ENCODE peak calls at places on chromosomes 5 and 9, in four cellular contexts. K is heart left ventricle, E is astrocyte of the spinal cord, A is foreskin fibroblast. F is an unnamed sample.

GRCh38 chr5:118577621-118578020 is 410.7 kb downstream of the DTWD2 start:
- DNase-seq in K (no peak), E (no peak), A (no peak), F (no peak)

GRCh38 chr9:504921-505821 is 290.5 kb downstream of the DOCK8 start:
- DNase-seq in E (no peak), A (peak; percentile 1), K (peak; percentile 68), F (no peak)

GRCh38 chr5:501040-501832 is 23.0 kb downstream of the SLC9A3 start:
- DNase-seq in K (no peak), E (no peak), A (no peak), F (no peak)

GRCh38 chr5:130624805-130625204 is 540.3 kb downstream of the HINT1 start:
- DNase-seq in E (no peak), K (no peak), A (no peak), F (no peak)

GRCh38 chr5:62538017-62538942 is 40.3 kb upstream of the LRRC70 start:
- DNase-seq in K (no peak), A (peak; percentile 53), E (peak; percentile 64), F (peak; percentile 47)

GRCh38 chr9:31799953-31800609 is 584.4 kb upstream of the ACO1 start:
- DNase-seq in A (peak; percentile 2), E (peak; percentile 52), K (no peak), F (no peak)

GRCh38 chr5:72125931-72126620 is 18.8 kb downstream of the MAP1B start:
- DNase-seq in A (no peak), E (no peak), K (no peak), F (no peak)

GRCh38 chr9:36566813-36567217 is 5.9 kb upstream of the MELK start:
- DNase-seq in A (peak; percentile 49), E (peak; percentile 44), K (no peak), F (no peak)

GRCh38 chr5:56513141-56513540 is 280.0 kb upstream of the ANKRD55 start:
- DNase-seq in A (no peak), K (no peak), E (no peak), F (no peak)

GRCh38 chr9:69516353-69517322 is 155.5 kb downstream of the APBA1 start:
- DNase-seq in K (no peak), A (no peak), E (no peak), F (no peak)

GRCh38 chr9:108035485-108035884 is 545.9 kb upstream of the KLF4 start:
- DNase-seq in A (peak; percentile 26), E (no peak), K (no peak), F (no peak)

GRCh38 chr9:129237195-129237611 is 59.1 kb upstream of the IER5L start:
- DNase-seq in A (peak; percentile 51), E (peak; percentile 50), K (peak; percentile 33), F (no peak)

GRCh38 chr9:88076286-88077070 is 61.8 kb downstream of the SPATA31C2 start:
- DNase-seq in K (peak; percentile 86), A (peak; percentile 48), E (peak; percentile 92), F (peak; percentile 16)
- TF ChIP-seq CTCF in K (peak; percentile 34), A (no peak), E (no peak), F (peak; percentile 8)

DNA sequence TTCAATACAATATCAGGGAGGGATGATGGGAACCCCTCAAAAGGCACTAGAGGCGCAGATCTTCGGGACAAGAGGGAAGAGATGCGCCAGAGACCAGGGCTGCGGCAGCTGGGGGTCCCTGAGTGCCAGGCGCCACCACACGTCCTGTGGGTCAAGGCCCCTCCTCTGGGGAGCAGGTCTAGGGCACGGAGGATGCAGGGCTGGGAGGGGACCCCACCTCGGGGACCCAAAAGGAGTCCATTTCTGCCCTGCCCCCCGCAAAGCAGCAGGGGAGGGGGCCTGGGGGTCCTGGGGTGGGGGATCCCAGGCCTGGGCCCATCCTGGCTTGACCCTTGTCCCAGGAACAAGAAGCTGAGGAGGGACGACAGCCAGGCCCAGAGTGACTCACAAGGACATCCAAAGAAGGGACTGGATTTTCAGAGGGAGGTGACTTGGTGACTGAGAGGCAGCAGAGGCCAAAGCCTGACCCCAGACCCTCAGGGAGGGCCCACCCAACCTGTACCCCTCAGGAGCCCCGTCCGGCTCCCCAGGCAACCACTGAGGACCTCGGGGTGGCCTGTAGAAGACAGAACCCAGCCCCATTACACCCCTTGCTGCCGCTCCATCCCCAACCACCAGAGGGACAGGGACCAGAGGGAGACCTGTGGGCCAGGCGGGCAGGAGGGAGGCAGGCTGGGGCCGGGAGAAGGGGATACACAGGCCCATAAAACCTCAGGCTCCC is 54.2 kb downstream of the LRSAM1 start:
- DNase-seq in K (peak; percentile 61), E (no peak), A (no peak), F (no peak)
- TF ChIP-seq CTCF in K (peak; percentile 48), E (peak; percentile 71), A (peak; percentile 55), F (peak; percentile 67)

GRCh38 chr9:96654450-96655197 is 493 bp downstream of the PRXL2C start:
- DNase-seq in E (peak; percentile 89), K (peak; percentile 92), A (peak; percentile 71), F (peak; percentile 42)

GRCh38 chr9:96649620-96650323 is 5.3 kb downstream of the PRXL2C start:
- DNase-seq in A (no peak), K (no peak), E (no peak), F (no peak)

GRCh38 chr9:96646081-96646991 is 8.8 kb downstream of the PRXL2C start:
- DNase-seq in A (peak; percentile 86), K (no peak), E (peak; percentile 13), F (no peak)

GRCh38 chr9:96655198-96655851 is at the start of gene PRXL2C:
- DNase-seq in A (peak; percentile 59), K (peak; percentile 92), E (peak; percentile 67), F (no peak)

GRCh38 chr9:96651626-96652025 is 3.5 kb downstream of the PRXL2C start:
- DNase-seq in A (no peak), K (no peak), E (peak; percentile 36), F (no peak)
- TF ChIP-seq CTCF in A (peak; percentile 41), K (peak; percentile 37), E (peak; percentile 63), F (peak; percentile 68)

DNA sequence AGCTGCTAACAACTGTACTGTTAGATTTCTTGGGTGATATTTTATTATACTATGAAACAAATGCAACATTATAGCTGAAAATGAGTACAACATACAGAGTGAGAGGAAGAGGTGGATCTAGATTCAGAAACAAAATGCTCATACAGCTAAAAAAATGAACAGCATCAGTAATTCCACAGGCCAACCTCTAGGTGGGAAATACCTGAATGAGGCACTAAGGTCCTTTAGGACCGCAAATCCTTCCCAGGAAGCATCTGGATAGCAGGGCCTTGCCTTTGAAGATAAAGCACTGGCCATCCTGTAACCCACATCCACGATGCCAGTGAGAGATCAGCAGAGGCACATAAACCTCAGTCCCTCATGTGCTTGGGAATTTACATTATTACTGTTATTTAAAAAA is 310.8 kb downstream of the YTHDC2 start:
- DNase-seq in A (no peak), E (no peak), K (no peak), F (no peak)
- TF ChIP-seq CTCF in A (no peak), E (no peak), K (no peak), F (no peak)